ENCODE peak calls at places on chromosomes 4 and X, in eight cellular contexts. D, C, P, M, V, Y, X and W are unnamed samples.

GRCh38 chrX:65528293-65528692 is 6.3 kb downstream of the LAS1L start:
- ATAC-seq in C (no peak), P (no peak), D (no peak), M (no peak), X (no peak), Y (no peak), V (no peak), W (no peak)

GRCh38 chr4:111945014-111945413 is 200.2 kb upstream of the FAM241A start:
- ATAC-seq in D (no peak), Y (no peak), X (no peak), V (no peak), C (no peak), M (no peak), P (no peak), W (peak)

GRCh38 chrX:38271154-38271716 is 50.6 kb upstream of the SRPX start:
- ATAC-seq in X (no peak), C (no peak), D (no peak), V (no peak), M (no peak), Y (no peak), P (peak), W (no peak)

GRCh38 chrX:39957816-39958561 is 139.8 kb downstream of the BCOR start:
- ATAC-seq in X (peak), Y (peak), P (no peak), V (no peak), M (no peak), D (no peak), C (no peak), W (peak)

GRCh38 chrX:65745427-65745826 is 78.0 kb downstream of the MSN start:
- ATAC-seq in M (no peak), V (no peak), P (no peak), D (no peak), Y (no peak), X (no peak), C (no peak), W (no peak)

GRCh38 chrX:142001934-142002333 is 98.2 kb downstream of the MAGEC1 start:
- ATAC-seq in X (no peak), Y (no peak), C (no peak), D (no peak), V (no peak), P (no peak), M (peak), W (no peak)

GRCh38 chr4:87851332-87851731 is 18.6 kb downstream of the MEPE start:
- ATAC-seq in D (peak), P (no peak), X (peak), Y (peak), M (no peak), C (no peak), V (no peak), W (no peak)

GRCh38 chrX:3142259-3143042 is 101.2 kb downstream of the ARSF start:
- ATAC-seq in V (no peak), X (no peak), Y (no peak), M (no peak), C (peak), P (no peak), D (no peak), W (no peak)

GRCh38 chrX:19070555-19070994 is 51.7 kb downstream of the ADGRG2 start:
- ATAC-seq in V (no peak), P (no peak), M (no peak), Y (no peak), X (no peak), C (no peak), D (no peak), W (no peak)

GRCh38 chr4:141118381-141118780 is 14.9 kb downstream of the RNF150 start:
- ATAC-seq in X (no peak), P (no peak), D (no peak), V (no peak), C (no peak), Y (no peak), M (no peak), W (no peak)

GRCh38 chrX:17814557-17814956 is 46.5 kb downstream of the RAI2 start:
- ATAC-seq in X (no peak), P (no peak), Y (no peak), C (no peak), V (no peak), M (peak), D (no peak), W (no peak)

GRCh38 chr4:6891436-6892170 is 18.0 kb upstream of the TBC1D14 start:
- ATAC-seq in P (no peak), X (peak), V (no peak), C (no peak), D (peak), M (peak), Y (peak), W (no peak)